ENCODE peak calls at places on chromosomes 13 and 19, in seven cellular contexts. J is EL; S is iPS DF 6.9; U is lower leg skin; N is mesenchymal stem cell; M is T-helper 1 cell; W is stimulated activated CD4-positive, alpha-beta T cell treated with anti-CD3 and anti-CD28 coated beads, Interleukin-4, amount 100 ng/mL, for 1 hour. T is an unnamed sample.

GRCh38 chr19:49422407-49423277 is 599 bp downstream of the PTH2 start:
- DNase-seq in M (peak), U (no peak), N (peak), J (peak), S (no peak), W (peak), T (peak)

GRCh38 chr13:27160657-27161174 is 10.9 kb downstream of the USP12 start:
- DNase-seq in U (no peak), W (no peak), M (no peak), J (no peak), S (no peak), N (no peak), T (no peak)

GRCh38 chr19:7692417-7693088 is 9.4 kb downstream of the FCER2 start:
- DNase-seq in J (no peak), S (no peak), U (no peak), M (peak), W (no peak), N (no peak), T (no peak)

GRCh38 chr13:71149498-71150363 is 717.3 kb downstream of the DACH1 start:
- DNase-seq in W (no peak), S (no peak), U (no peak), J (no peak), N (no peak), M (no peak), T (no peak)

GRCh38 chr13:31204592-31204991 is 4.8 kb downstream of the B3GLCT start:
- DNase-seq in J (peak), N (peak), W (no peak), M (peak), U (no peak), S (no peak), T (no peak)

GRCh38 chr19:16778796-16779411 is 50.3 kb upstream of the SIN3B start:
- DNase-seq in S (peak), J (peak), U (peak), W (peak), M (peak), N (peak), T (no peak)

GRCh38 chr19:6490134-6490533 is 8.5 kb upstream of the DENND1C start:
- DNase-seq in W (no peak), U (no peak), J (no peak), N (no peak), M (no peak), S (no peak), T (no peak)

GRCh38 chr13:51223284-51224270 is 1.4 kb downstream of the FAM124A start:
- DNase-seq in J (no peak), M (no peak), W (no peak), S (no peak), N (no peak), U (no peak), T (no peak)

GRCh38 chr19:35310811-35311465 is 18.0 kb upstream of the CD22 start:
- DNase-seq in W (no peak), N (no peak), U (no peak), M (no peak), J (no peak), S (no peak), T (no peak)

GRCh38 chr19:3162418-3163229 is 15.9 kb upstream of the S1PR4 start:
- DNase-seq in J (no peak), W (no peak), S (no peak), N (peak), U (no peak), M (peak), T (no peak)

GRCh38 chr13:102972191-102972590 is 94.0 kb downstream of the SLC10A2 start:
- DNase-seq in S (no peak), U (no peak), W (no peak), J (no peak), M (no peak), N (no peak), T (no peak)

GRCh38 chr13:109330941-109331340 is 455.4 kb downstream of the IRS2 start:
- DNase-seq in M (no peak), S (no peak), J (peak), U (no peak), N (peak), W (no peak), T (no peak)

GRCh38 chr13:38348890-38349289 is 761 bp upstream of the UFM1 start:
- DNase-seq in N (peak), U (no peak), M (peak), J (peak), S (no peak), W (peak), T (no peak)

GRCh38 chr13:98110749-98111148 is 32.1 kb upstream of the FARP1 start:
- DNase-seq in J (no peak), N (no peak), S (no peak), U (no peak), M (no peak), W (no peak), T (no peak)

GRCh38 chr13:103540394-103540793 is 474.2 kb upstream of the SLC10A2 start:
- DNase-seq in W (no peak), U (no peak), N (no peak), J (no peak), S (no peak), M (no peak), T (no peak)

GRCh38 chr19:49890349-49891311 is 6.1 kb downstream of the IL4I1 start:
- DNase-seq in U (no peak), N (no peak), M (peak), W (peak), S (no peak), J (no peak), T (peak)

GRCh38 chr19:17097593-17098126 is 22.1 kb downstream of the MYO9B start:
- DNase-seq in W (no peak), S (no peak), M (no peak), N (peak), U (no peak), J (peak), T (no peak)

GRCh38 chr19:7994114-7994513 is 11.3 kb downstream of the ELAVL1 start:
- DNase-seq in W (no peak), J (no peak), M (no peak), N (no peak), U (no peak), S (no peak), T (no peak)

GRCh38 chr13:33276581-33276980 is 9.0 kb downstream of the STARD13 start:
- DNase-seq in M (no peak), S (no peak), J (no peak), W (no peak), N (no peak), U (no peak), T (no peak)

GRCh38 chr13:33610471-33611015 is 207.4 kb upstream of the RFC3 start:
- DNase-seq in W (peak), N (no peak), S (peak), J (no peak), U (no peak), M (peak), T (peak)

GRCh38 chr19:50646074-50646807 is 3.0 kb upstream of the C19orf81 start:
- DNase-seq in W (no peak), S (no peak), J (peak), U (no peak), N (no peak), M (no peak), T (no peak)

GRCh38 chr13:112217431-112217830 is 150.5 kb downstream of the SOX1 start:
- DNase-seq in J (no peak), N (no peak), W (no peak), M (no peak), S (no peak), U (no peak), T (no peak)

GRCh38 chr13:95644611-95645052 is at the start of gene DZIP1:
- DNase-seq in S (peak), U (peak), N (peak), W (no peak), J (peak), M (peak), T (no peak)

GRCh38 chr19:15283141-15283885 is 49.0 kb downstream of the BRD4 start:
- DNase-seq in S (no peak), W (no peak), J (peak), M (no peak), U (no peak), N (peak), T (no peak)

GRCh38 chr13:28582225-28582891 is 76.6 kb upstream of the POMP start:
- DNase-seq in N (peak), W (no peak), J (peak), S (no peak), M (no peak), U (no peak), T (no peak)

T was measured in NCI-H2029 treated with DMSO at 0.1 percent for 48 hours.